ENCODE peak calls at places on chromosome 1, in nine cellular contexts. One of them, this sample, is unnamed.

GRCh38 chr1:158035976-158036583 is 42.6 kb downstream of the KIRREL1 start:
- DNase-seq in fibroblast of pulmonary artery: peak; percentile 81
- DNase-seq in heart right ventricle: no peak
- DNase-seq in brain microvascular endothelial cell: peak; percentile 41
- DNase-seq in astrocyte of the spinal cord: peak; percentile 65
- DNase-seq in progenitor cell of endocrine pancreas: no peak
- DNase-seq in endothelial cell: no peak
- DNase-seq in GM13976: no peak
- DNase-seq in GM06990: no peak
- DNase-seq in this sample: peak; percentile 24

GRCh38 chr1:204001166-204001901 is 71.6 kb upstream of the SOX13 start:
- DNase-seq in heart right ventricle: no peak
- DNase-seq in endothelial cell: no peak
- DNase-seq in GM13976: no peak
- DNase-seq in brain microvascular endothelial cell: no peak
- DNase-seq in GM06990: no peak
- DNase-seq in progenitor cell of endocrine pancreas: no peak
- DNase-seq in astrocyte of the spinal cord: no peak
- DNase-seq in fibroblast of pulmonary artery: no peak
- DNase-seq in this sample: no peak

GRCh38 chr1:109586055-109586454 is 33.4 kb downstream of the GNAT2 start:
- DNase-seq in heart right ventricle: no peak
- DNase-seq in endothelial cell: no peak
- DNase-seq in fibroblast of pulmonary artery: no peak
- DNase-seq in GM13976: no peak
- DNase-seq in GM06990: no peak
- DNase-seq in progenitor cell of endocrine pancreas: no peak
- DNase-seq in astrocyte of the spinal cord: no peak
- DNase-seq in brain microvascular endothelial cell: no peak
- DNase-seq in this sample: no peak

GRCh38 chr1:46613661-46614603 is 2.7 kb downstream of the MOB3C start:
- DNase-seq in progenitor cell of endocrine pancreas: no peak
- DNase-seq in GM13976: peak; percentile 73
- DNase-seq in heart right ventricle: peak; percentile 93
- DNase-seq in endothelial cell: peak; percentile 85
- DNase-seq in brain microvascular endothelial cell: peak; percentile 50
- DNase-seq in astrocyte of the spinal cord: peak; percentile 62
- DNase-seq in GM06990: peak; percentile 49
- DNase-seq in fibroblast of pulmonary artery: peak; percentile 83
- DNase-seq in this sample: peak; percentile 30

GRCh38 chr1:52152572-52152971 is 10.7 kb downstream of the ZFYVE9 start:
- DNase-seq in heart right ventricle: no peak
- DNase-seq in GM13976: no peak
- DNase-seq in progenitor cell of endocrine pancreas: no peak
- DNase-seq in GM06990: no peak
- DNase-seq in endothelial cell: no peak
- DNase-seq in brain microvascular endothelial cell: no peak
- DNase-seq in fibroblast of pulmonary artery: no peak
- DNase-seq in astrocyte of the spinal cord: no peak
- DNase-seq in this sample: no peak

GRCh38 chr1:29121951-29122661 is 1.6 kb downstream of the TMEM200B start:
- DNase-seq in astrocyte of the spinal cord: peak; percentile 64
- DNase-seq in endothelial cell: peak; percentile 32
- DNase-seq in heart right ventricle: peak; percentile 42
- DNase-seq in progenitor cell of endocrine pancreas: peak; percentile 38
- DNase-seq in brain microvascular endothelial cell: no peak
- DNase-seq in GM13976: peak; percentile 48
- DNase-seq in fibroblast of pulmonary artery: peak; percentile 25
- DNase-seq in GM06990: no peak
- DNase-seq in this sample: no peak

GRCh38 chr1:38285807-38286530 is 239.4 kb upstream of the POU3F1 start:
- DNase-seq in astrocyte of the spinal cord: no peak
- DNase-seq in fibroblast of pulmonary artery: no peak
- DNase-seq in heart right ventricle: no peak
- DNase-seq in progenitor cell of endocrine pancreas: no peak
- DNase-seq in brain microvascular endothelial cell: no peak
- DNase-seq in GM06990: no peak
- DNase-seq in GM13976: no peak
- DNase-seq in endothelial cell: no peak
- DNase-seq in this sample: no peak

GRCh38 chr1:14913475-14914155 is 239.9 kb upstream of the TMEM51 start:
- DNase-seq in brain microvascular endothelial cell: no peak
- DNase-seq in GM13976: peak; percentile 38
- DNase-seq in endothelial cell: no peak
- DNase-seq in heart right ventricle: no peak
- DNase-seq in astrocyte of the spinal cord: no peak
- DNase-seq in progenitor cell of endocrine pancreas: no peak
- DNase-seq in fibroblast of pulmonary artery: no peak
- DNase-seq in GM06990: peak; percentile 57
- DNase-seq in this sample: peak; percentile 85

GRCh38 chr1:84069236-84069845 is 70.4 kb upstream of the TTLL7 start:
- DNase-seq in fibroblast of pulmonary artery: no peak
- DNase-seq in GM06990: no peak
- DNase-seq in astrocyte of the spinal cord: peak; percentile 50
- DNase-seq in GM13976: no peak
- DNase-seq in endothelial cell: no peak
- DNase-seq in progenitor cell of endocrine pancreas: no peak
- DNase-seq in heart right ventricle: no peak
- DNase-seq in brain microvascular endothelial cell: no peak
- DNase-seq in this sample: no peak

GRCh38 chr1:223048026-223048425 is 95.0 kb downstream of the TLR5 start:
- DNase-seq in GM06990: no peak
- DNase-seq in fibroblast of pulmonary artery: no peak
- DNase-seq in heart right ventricle: no peak
- DNase-seq in endothelial cell: no peak
- DNase-seq in brain microvascular endothelial cell: no peak
- DNase-seq in astrocyte of the spinal cord: no peak
- DNase-seq in GM13976: no peak
- DNase-seq in progenitor cell of endocrine pancreas: no peak
- DNase-seq in this sample: peak; percentile 53

GRCh38 chr1:210587547-210587946 is 258.8 kb downstream of the HHAT start:
- DNase-seq in heart right ventricle: no peak
- DNase-seq in GM13976: no peak
- DNase-seq in brain microvascular endothelial cell: no peak
- DNase-seq in astrocyte of the spinal cord: peak; percentile 43
- DNase-seq in endothelial cell: no peak
- DNase-seq in progenitor cell of endocrine pancreas: no peak
- DNase-seq in fibroblast of pulmonary artery: peak; percentile 1
- DNase-seq in GM06990: no peak
- DNase-seq in this sample: no peak

GRCh38 chr1:65267291-65268087 is 41.9 kb upstream of the DNAJC6 start:
- DNase-seq in fibroblast of pulmonary artery: no peak
- DNase-seq in heart right ventricle: no peak
- DNase-seq in progenitor cell of endocrine pancreas: no peak
- DNase-seq in endothelial cell: no peak
- DNase-seq in GM13976: no peak
- DNase-seq in brain microvascular endothelial cell: no peak
- DNase-seq in GM06990: no peak
- DNase-seq in astrocyte of the spinal cord: no peak
- DNase-seq in this sample: no peak

GRCh38 chr1:65266501-65266900 is 42.8 kb upstream of the DNAJC6 start:
- DNase-seq in GM13976: no peak
- DNase-seq in GM06990: no peak
- DNase-seq in brain microvascular endothelial cell: no peak
- DNase-seq in progenitor cell of endocrine pancreas: no peak
- DNase-seq in fibroblast of pulmonary artery: no peak
- DNase-seq in astrocyte of the spinal cord: no peak
- DNase-seq in heart right ventricle: no peak
- DNase-seq in endothelial cell: no peak
- DNase-seq in this sample: no peak

GRCh38 chr1:65264197-65264929 is 45.0 kb upstream of the DNAJC6 start:
- DNase-seq in endothelial cell: peak; percentile 57
- DNase-seq in brain microvascular endothelial cell: peak; percentile 71
- DNase-seq in heart right ventricle: no peak
- DNase-seq in progenitor cell of endocrine pancreas: no peak
- DNase-seq in GM13976: no peak
- DNase-seq in astrocyte of the spinal cord: peak; percentile 64
- DNase-seq in fibroblast of pulmonary artery: peak; percentile 62
- DNase-seq in GM06990: no peak
- DNase-seq in this sample: peak; percentile 70

GRCh38 chr1:65263286-65263685 is 46.1 kb upstream of the DNAJC6 start:
- DNase-seq in endothelial cell: no peak
- DNase-seq in heart right ventricle: no peak
- DNase-seq in fibroblast of pulmonary artery: no peak
- DNase-seq in GM06990: no peak
- DNase-seq in GM13976: no peak
- DNase-seq in progenitor cell of endocrine pancreas: no peak
- DNase-seq in brain microvascular endothelial cell: no peak
- DNase-seq in astrocyte of the spinal cord: no peak
- DNase-seq in this sample: no peak

GRCh38 chr1:65265296-65266271 is 43.8 kb upstream of the DNAJC6 start:
- DNase-seq in GM06990: peak; percentile 77
- DNase-seq in fibroblast of pulmonary artery: peak; percentile 37
- DNase-seq in brain microvascular endothelial cell: peak; percentile 28
- DNase-seq in progenitor cell of endocrine pancreas: peak; percentile 41
- DNase-seq in astrocyte of the spinal cord: peak; percentile 35
- DNase-seq in endothelial cell: peak; percentile 58
- DNase-seq in GM13976: peak; percentile 58
- DNase-seq in heart right ventricle: peak; percentile 45
- DNase-seq in this sample: peak; percentile 46
- TF ChIP-seq CTCF in GM06990: no peak
- TF ChIP-seq CTCF in fibroblast of pulmonary artery: peak; percentile 5
- TF ChIP-seq CTCF in brain microvascular endothelial cell: peak; percentile 49
- TF ChIP-seq CTCF in progenitor cell of endocrine pancreas: peak; percentile 63
- TF ChIP-seq CTCF in astrocyte of the spinal cord: peak; percentile 46
- TF ChIP-seq CTCF in endothelial cell: no peak
- TF ChIP-seq CTCF in GM13976: peak; percentile 5
- TF ChIP-seq CTCF in heart right ventricle: no peak
- TF ChIP-seq CTCF in this sample: peak; percentile 55

GRCh38 chr1:59412705-59413326 is 115.9 kb downstream of the FGGY start:
- DNase-seq in fibroblast of pulmonary artery: no peak
- DNase-seq in GM06990: no peak
- DNase-seq in GM13976: no peak
- DNase-seq in brain microvascular endothelial cell: no peak
- DNase-seq in astrocyte of the spinal cord: no peak
- DNase-seq in heart right ventricle: no peak
- DNase-seq in progenitor cell of endocrine pancreas: no peak
- DNase-seq in endothelial cell: no peak
- DNase-seq in this sample: no peak

GRCh38 chr1:59415286-59415850 is 118.5 kb downstream of the FGGY start:
- DNase-seq in fibroblast of pulmonary artery: no peak
- DNase-seq in progenitor cell of endocrine pancreas: no peak
- DNase-seq in endothelial cell: no peak
- DNase-seq in astrocyte of the spinal cord: no peak
- DNase-seq in GM06990: no peak
- DNase-seq in brain microvascular endothelial cell: no peak
- DNase-seq in heart right ventricle: no peak
- DNase-seq in GM13976: no peak
- DNase-seq in this sample: no peak

GRCh38 chr1:59415876-59416275 is 119.0 kb downstream of the FGGY start:
- DNase-seq in fibroblast of pulmonary artery: no peak
- DNase-seq in GM13976: no peak
- DNase-seq in brain microvascular endothelial cell: no peak
- DNase-seq in GM06990: no peak
- DNase-seq in heart right ventricle: no peak
- DNase-seq in astrocyte of the spinal cord: peak; percentile 80
- DNase-seq in progenitor cell of endocrine pancreas: no peak
- DNase-seq in endothelial cell: no peak
- DNase-seq in this sample: no peak

GRCh38 chr1:59413327-59413720 is 116.4 kb downstream of the FGGY start:
- DNase-seq in endothelial cell: no peak
- DNase-seq in GM06990: no peak
- DNase-seq in heart right ventricle: no peak
- DNase-seq in GM13976: no peak
- DNase-seq in fibroblast of pulmonary artery: no peak
- DNase-seq in progenitor cell of endocrine pancreas: no peak
- DNase-seq in astrocyte of the spinal cord: no peak
- DNase-seq in brain microvascular endothelial cell: no peak
- DNase-seq in this sample: peak; percentile 4

GRCh38 chr1:59414406-59415133 is 117.7 kb downstream of the FGGY start:
- DNase-seq in astrocyte of the spinal cord: peak; percentile 62
- DNase-seq in GM06990: no peak
- DNase-seq in endothelial cell: no peak
- DNase-seq in progenitor cell of endocrine pancreas: no peak
- DNase-seq in heart right ventricle: no peak
- DNase-seq in fibroblast of pulmonary artery: peak; percentile 58
- DNase-seq in GM13976: no peak
- DNase-seq in brain microvascular endothelial cell: peak; percentile 5
- DNase-seq in this sample: no peak
- TF ChIP-seq CTCF in astrocyte of the spinal cord: no peak
- TF ChIP-seq CTCF in GM06990: no peak
- TF ChIP-seq CTCF in endothelial cell: no peak
- TF ChIP-seq CTCF in progenitor cell of endocrine pancreas: no peak
- TF ChIP-seq CTCF in heart right ventricle: no peak
- TF ChIP-seq CTCF in fibroblast of pulmonary artery: no peak
- TF ChIP-seq CTCF in GM13976: no peak
- TF ChIP-seq CTCF in brain microvascular endothelial cell: no peak
- TF ChIP-seq CTCF in this sample: no peak

GRCh38 chr1:77218477-77219165 is 609 bp downstream of the PIGK start:
- DNase-seq in fibroblast of pulmonary artery: peak; percentile 30
- DNase-seq in GM06990: no peak
- DNase-seq in astrocyte of the spinal cord: no peak
- DNase-seq in GM13976: no peak
- DNase-seq in brain microvascular endothelial cell: peak; percentile 16
- DNase-seq in endothelial cell: no peak
- DNase-seq in heart right ventricle: no peak
- DNase-seq in progenitor cell of endocrine pancreas: no peak
- DNase-seq in this sample: peak; percentile 8
- TF ChIP-seq CTCF in fibroblast of pulmonary artery: no peak
- TF ChIP-seq CTCF in GM06990: no peak
- TF ChIP-seq CTCF in astrocyte of the spinal cord: no peak
- TF ChIP-seq CTCF in GM13976: no peak
- TF ChIP-seq CTCF in brain microvascular endothelial cell: no peak
- TF ChIP-seq CTCF in endothelial cell: no peak
- TF ChIP-seq CTCF in heart right ventricle: no peak
- TF ChIP-seq CTCF in progenitor cell of endocrine pancreas: no peak
- TF ChIP-seq CTCF in this sample: no peak

DNA sequence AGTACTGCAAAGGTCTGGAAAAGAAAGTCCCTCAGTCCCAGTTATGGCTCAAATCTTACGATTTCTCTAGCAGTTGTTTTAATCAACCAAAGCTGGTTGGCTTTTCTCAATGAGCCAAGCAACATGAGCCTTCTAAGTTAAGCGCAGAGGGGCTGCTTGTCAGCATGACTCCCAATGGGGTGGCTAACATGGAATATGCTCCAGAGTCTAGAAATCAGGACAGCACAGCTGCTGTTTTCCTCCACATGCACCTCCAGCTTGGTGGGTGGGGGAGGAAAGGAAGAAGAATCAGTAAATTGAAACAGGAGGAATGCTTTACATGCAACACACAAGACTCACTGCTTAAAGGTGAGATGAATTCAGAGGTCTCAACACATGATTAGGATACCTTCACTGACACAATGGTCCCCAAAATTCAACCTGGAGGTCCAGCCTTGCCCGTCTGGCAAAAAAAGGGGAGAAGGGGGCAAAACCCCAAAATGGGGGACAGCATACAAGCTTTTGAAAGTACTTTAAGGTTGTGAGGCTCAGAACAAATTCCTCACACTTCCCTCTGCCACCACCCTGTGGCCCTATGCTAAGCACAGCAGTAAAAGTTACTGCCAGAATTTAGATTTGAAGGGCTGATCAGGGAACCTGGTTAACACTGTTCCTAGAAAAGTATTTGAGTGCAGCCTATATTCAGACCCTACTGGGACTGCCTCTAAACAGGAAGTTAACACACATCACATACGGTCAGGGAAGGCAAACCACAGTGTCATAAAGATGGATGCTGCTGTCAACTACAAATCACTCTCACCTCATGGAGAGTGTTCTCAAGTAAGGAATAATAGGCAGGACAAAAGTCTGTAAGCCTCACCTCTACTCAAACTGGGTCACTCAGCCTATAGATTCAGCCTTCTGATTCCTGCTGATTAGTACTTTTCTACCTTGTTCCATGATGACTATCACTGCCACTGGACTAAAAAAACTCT is 2.6 kb downstream of the GATAD2B start:
- DNase-seq in brain microvascular endothelial cell: no peak
- DNase-seq in progenitor cell of endocrine pancreas: no peak
- DNase-seq in GM06990: no peak
- DNase-seq in fibroblast of pulmonary artery: peak; percentile 42
- DNase-seq in endothelial cell: no peak
- DNase-seq in GM13976: peak; percentile 29
- DNase-seq in heart right ventricle: no peak
- DNase-seq in astrocyte of the spinal cord: peak; percentile 28
- DNase-seq in this sample: peak; percentile 19
- TF ChIP-seq CTCF in brain microvascular endothelial cell: peak; percentile 54
- TF ChIP-seq CTCF in progenitor cell of endocrine pancreas: peak; percentile 12
- TF ChIP-seq CTCF in GM06990: peak; percentile 46
- TF ChIP-seq CTCF in fibroblast of pulmonary artery: peak; percentile 37
- TF ChIP-seq CTCF in endothelial cell: no peak
- TF ChIP-seq CTCF in GM13976: peak; percentile 32
- TF ChIP-seq CTCF in heart right ventricle: no peak
- TF ChIP-seq CTCF in astrocyte of the spinal cord: peak; percentile 41
- TF ChIP-seq CTCF in this sample: peak; percentile 40

This sample was measured in mammary epithelial cell.